ENCODE peak calls at places on chromosomes 6 and 20, in ten cellular contexts. J is RKO; S is endothelial cell; T is NCI-H1694 treated with DMSO at 0.1 percent for 48 hours; E is occipital lobe; B is SK-MEL-5; G is glutamatergic neuron; H is cardiac fibroblast; K is heart left ventricle; Y is stimulated activated CD8-positive, alpha-beta memory T cell treated with anti-CD3 and anti-CD28 coated beads, Interleukin-15, amount 100 ng/mL, for 4 hours. V is an unnamed sample.

GRCh38 chr6:22755605-22756004 is 186.2 kb downstream of the HDGFL1 start:
- DNase-seq in T (no peak), S (no peak), E (no peak), B (no peak), G (no peak), H (no peak), Y (no peak), J (no peak), K (no peak), V (no peak)

GRCh38 chr20:36474563-36474962 is 66.8 kb upstream of the MYL9 start:
- DNase-seq in E (no peak), J (no peak), K (no peak), G (no peak), B (peak), S (no peak), H (no peak), Y (no peak), T (no peak), V (no peak)

GRCh38 chr6:52653151-52653550 is 17.8 kb upstream of the TMEM14A start:
- DNase-seq in G (no peak), J (no peak), T (no peak), B (no peak), E (no peak), K (no peak), S (no peak), Y (no peak), H (no peak), V (no peak)

GRCh38 chr6:3766219-3766618 is 14.7 kb upstream of the PXDC1 start:
- DNase-seq in E (no peak), Y (no peak), J (no peak), G (no peak), S (no peak), K (no peak), T (peak), H (peak), B (no peak), V (no peak)

GRCh38 chr6:11297376-11297729 is 64.9 kb upstream of the NEDD9 start:
- DNase-seq in K (no peak), Y (no peak), E (no peak), T (no peak), G (no peak), J (no peak), H (no peak), S (no peak), B (no peak), V (no peak)

GRCh38 chr20:3847419-3847940 is 846 bp downstream of the MAVS start:
- DNase-seq in J (no peak), K (no peak), B (no peak), Y (no peak), G (no peak), E (no peak), H (peak), T (no peak), S (no peak), V (no peak)

GRCh38 chr6:16427124-16427523 is 188.7 kb downstream of the GMPR start:
- DNase-seq in S (no peak), J (no peak), Y (no peak), H (no peak), E (no peak), K (no peak), T (no peak), B (no peak), G (no peak), V (no peak)

GRCh38 chr6:162964703-162965140 is 236.9 kb downstream of the PACRG start:
- DNase-seq in J (peak), S (no peak), K (peak), E (no peak), T (no peak), H (peak), G (no peak), Y (no peak), B (no peak), V (no peak)

GRCh38 chr6:107153061-107153460 is 37.7 kb upstream of the BEND3 start:
- DNase-seq in H (no peak), K (no peak), T (no peak), J (no peak), Y (no peak), S (no peak), G (no peak), B (no peak), E (no peak), V (no peak)

GRCh38 chr20:62197801-62198200 is 15.0 kb downstream of the MTG2 start:
- DNase-seq in E (no peak), G (peak), S (no peak), J (no peak), Y (no peak), K (no peak), B (no peak), T (no peak), H (no peak), V (no peak)

GRCh38 chr20:19940945-19941590 is 76.1 kb upstream of the NAA20 start:
- DNase-seq in T (no peak), H (no peak), J (no peak), G (no peak), B (no peak), Y (no peak), S (no peak), E (no peak), K (no peak), V (no peak)

GRCh38 chr6:44561062-44561591 is 173.6 kb downstream of the CDC5L start:
- DNase-seq in J (no peak), K (no peak), E (no peak), B (no peak), H (no peak), Y (no peak), T (no peak), G (no peak), S (no peak), V (no peak)

GRCh38 chr6:106446287-106446885 is 85.9 kb downstream of the CRYBG1 start:
- DNase-seq in G (no peak), E (no peak), B (peak), S (no peak), T (no peak), J (peak), K (no peak), H (peak), Y (no peak), V (no peak)

GRCh38 chr20:37315293-37316110 is 26.0 kb downstream of the MANBAL start:
- DNase-seq in G (no peak), T (no peak), K (peak), Y (no peak), J (no peak), H (peak), E (no peak), B (no peak), S (no peak), V (no peak)

GRCh38 chr6:33929575-33930288 is 125.9 kb upstream of the MLN start:
- DNase-seq in E (no peak), Y (no peak), B (no peak), T (peak), K (no peak), G (no peak), S (no peak), J (no peak), H (no peak), V (no peak)